ENCODE peak calls at places on chromosomes 4 and X, in four cellular contexts. One of them, this sample, is unnamed.

GRCh38 chrX:18173494-18174180 is 47.0 kb downstream of the BEND2 start:
- DNase-seq in IMR-90: no peak
- DNase-seq in K562: peak; percentile 84
- DNase-seq in HepG2: no peak
- DNase-seq in this sample: no peak

GRCh38 chrX:111006119-111006518 is 89.9 kb upstream of the PAK3 start:
- DNase-seq in IMR-90: no peak
- DNase-seq in HepG2: no peak
- DNase-seq in K562: no peak
- DNase-seq in this sample: no peak

GRCh38 chrX:109911046-109911445 is 91.9 kb upstream of the TMEM164 start:
- DNase-seq in K562: no peak
- DNase-seq in IMR-90: no peak
- DNase-seq in HepG2: no peak
- DNase-seq in this sample: peak; percentile 7

GRCh38 chrX:11363069-11363594 is 69.9 kb downstream of the AMELX start:
- DNase-seq in HepG2: no peak
- DNase-seq in K562: no peak
- DNase-seq in IMR-90: no peak
- DNase-seq in this sample: no peak

GRCh38 chr4:93996895-93997294 is 168.3 kb downstream of the ATOH1 start:
- DNase-seq in IMR-90: no peak
- DNase-seq in HepG2: no peak
- DNase-seq in K562: no peak
- DNase-seq in this sample: no peak

GRCh38 chr4:182318256-182318655 is 75.1 kb downstream of the TENM3 start:
- DNase-seq in HepG2: no peak
- DNase-seq in IMR-90: peak; percentile 41
- DNase-seq in K562: no peak
- DNase-seq in this sample: no peak

GRCh38 chr4:79445371-79445781 is 37.3 kb upstream of the GK2 start:
- DNase-seq in K562: no peak
- DNase-seq in IMR-90: no peak
- DNase-seq in HepG2: no peak
- DNase-seq in this sample: no peak

GRCh38 chrX:145821291-145821897 is 3.8 kb downstream of the SLITRK2 start:
- DNase-seq in HepG2: no peak
- DNase-seq in IMR-90: no peak
- DNase-seq in K562: no peak
- DNase-seq in this sample: no peak

GRCh38 chr4:105147226-105148151 is 813 bp downstream of the TET2 start:
- DNase-seq in K562: peak; percentile 68
- DNase-seq in IMR-90: peak; percentile 44
- DNase-seq in HepG2: peak; percentile 24
- DNase-seq in this sample: peak; percentile 24

GRCh38 chr4:40856836-40857362 is 107.1 kb downstream of the NSUN7 start:
- DNase-seq in HepG2: no peak
- DNase-seq in K562: peak; percentile 43
- DNase-seq in IMR-90: peak; percentile 38
- DNase-seq in this sample: peak; percentile 54

GRCh38 chr4:112509243-112510190 is 6.5 kb downstream of the NEUROG2 start:
- DNase-seq in IMR-90: peak; percentile 20
- DNase-seq in K562: no peak
- DNase-seq in HepG2: no peak
- DNase-seq in this sample: no peak

GRCh38 chrX:118847676-118848075 is 24.1 kb downstream of the ZCCHC12 start:
- DNase-seq in IMR-90: peak; percentile 42
- DNase-seq in K562: peak; percentile 65
- DNase-seq in HepG2: peak; percentile 34
- DNase-seq in this sample: peak; percentile 51

GRCh38 chrX:46324166-46324565 is 221.1 kb downstream of the ZNF674 start:
- DNase-seq in K562: no peak
- DNase-seq in IMR-90: no peak
- DNase-seq in HepG2: no peak
- DNase-seq in this sample: no peak

GRCh38 chrX:154809939-154810665 is 4.8 kb upstream of the MPP1 start:
- DNase-seq in K562: no peak
- DNase-seq in IMR-90: peak; percentile 17
- DNase-seq in HepG2: no peak
- DNase-seq in this sample: no peak

DNA sequence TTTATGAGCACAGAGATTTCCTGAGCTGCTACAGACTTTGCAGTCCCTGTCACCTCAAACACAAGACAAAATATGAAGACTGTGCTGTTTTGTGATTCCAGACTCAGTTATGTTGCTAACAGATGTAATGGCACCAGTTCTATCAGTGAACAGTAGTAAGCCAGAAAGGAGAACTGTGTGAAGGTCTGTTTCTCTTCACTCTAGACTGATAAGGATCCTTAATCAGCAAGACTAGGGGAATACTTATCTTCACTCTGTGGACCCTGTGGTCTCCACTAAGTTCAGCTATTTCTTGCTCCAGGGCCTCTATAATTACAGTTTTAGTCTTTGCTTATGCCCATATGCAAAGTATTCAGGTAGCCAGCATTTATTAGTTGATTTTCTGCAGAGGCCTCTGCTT is 82.6 kb downstream of the ANXA5 start:
- DNase-seq in HepG2: no peak
- DNase-seq in K562: no peak
- DNase-seq in IMR-90: no peak
- DNase-seq in this sample: no peak
- TF ChIP-seq CTCF in HepG2: no peak
- TF ChIP-seq CTCF in K562: no peak
- TF ChIP-seq CTCF in IMR-90: no peak
- TF ChIP-seq CTCF in this sample: no peak

GRCh38 chrX:21295246-21295820 is 78.9 kb upstream of the CNKSR2 start:
- DNase-seq in IMR-90: no peak
- DNase-seq in HepG2: no peak
- DNase-seq in K562: no peak
- DNase-seq in this sample: peak; percentile 0
- TF ChIP-seq MAZ in IMR-90: no peak
- TF ChIP-seq MAZ in HepG2: no peak
- TF ChIP-seq MAZ in K562: no peak
- TF ChIP-seq MAZ in this sample: no peak

DNA sequence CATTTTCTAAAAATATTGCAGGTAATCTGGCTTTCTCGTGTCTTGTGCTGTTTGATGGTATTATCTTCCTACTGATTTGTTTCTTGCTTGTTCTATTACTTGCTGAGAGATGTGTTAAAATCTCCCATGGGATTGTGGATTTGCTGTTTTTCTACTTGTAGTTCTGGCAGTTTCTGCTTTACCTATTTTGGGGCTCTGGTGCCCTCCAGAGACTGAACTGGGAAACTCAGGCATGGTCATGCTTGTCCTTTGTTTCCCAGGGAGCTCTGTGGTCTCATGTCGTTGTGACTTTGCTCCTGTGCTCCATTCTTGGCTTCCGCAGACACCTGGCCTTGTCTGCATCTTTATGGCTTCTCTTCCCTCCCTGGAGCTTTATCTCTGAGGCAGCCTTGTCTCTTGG is 39.5 kb downstream of the NSD2 start:
- DNase-seq in HepG2: peak; percentile 55
- DNase-seq in IMR-90: peak; percentile 66
- DNase-seq in K562: peak; percentile 72
- DNase-seq in this sample: peak; percentile 45
- TF ChIP-seq CTCF in HepG2: peak; percentile 75
- TF ChIP-seq CTCF in IMR-90: peak; percentile 79
- TF ChIP-seq CTCF in K562: peak; percentile 70
- TF ChIP-seq CTCF in this sample: peak; percentile 52

DNA sequence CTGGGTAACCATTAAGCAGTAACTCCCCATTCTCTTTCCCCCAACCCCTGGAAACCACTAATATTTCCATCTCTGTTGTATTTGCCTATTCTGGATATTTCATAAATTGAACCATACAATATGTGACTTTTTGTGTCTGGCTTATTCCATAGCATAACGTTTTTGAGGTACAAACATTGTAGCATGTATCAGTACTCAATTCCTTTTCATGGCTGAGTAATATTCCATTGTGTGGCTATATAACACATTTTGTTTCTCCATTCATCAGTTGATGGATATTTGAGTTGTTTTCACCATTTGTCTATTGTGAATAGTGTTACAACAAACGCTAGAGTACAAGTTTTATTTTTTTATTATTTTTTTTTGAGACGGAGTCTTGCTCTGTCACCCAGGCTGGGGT is 55.0 kb upstream of the MORC4 start:
- DNase-seq in HepG2: no peak
- DNase-seq in IMR-90: no peak
- DNase-seq in K562: no peak
- DNase-seq in this sample: no peak
- TF ChIP-seq MAZ in HepG2: no peak
- TF ChIP-seq MAZ in IMR-90: no peak
- TF ChIP-seq MAZ in K562: no peak
- TF ChIP-seq MAZ in this sample: no peak

GRCh38 chr4:11732155-11732554 is 303.5 kb upstream of the HS3ST1 start:
- DNase-seq in IMR-90: no peak
- DNase-seq in K562: no peak
- DNase-seq in HepG2: no peak
- DNase-seq in this sample: no peak
- TF ChIP-seq CTCF in IMR-90: no peak
- TF ChIP-seq CTCF in K562: no peak
- TF ChIP-seq CTCF in HepG2: no peak
- TF ChIP-seq CTCF in this sample: no peak

This sample was measured in A549.